ENCODE peak calls at places on chromosomes 6 and 20, in ten cellular contexts. One of them, this sample, is unnamed. For H3K4me1, the result is how much of the 10 kb centered on the place peaks cover.

GRCh38 chr6:104705095-104705707 is 154.5 kb downstream of the HACE1 start:
- DNase-seq in body of pancreas: peak
- DNase-seq in left ventricle myocardium inferior: peak
- DNase-seq in neuronal stem cell: no peak
- DNase-seq in right lobe of liver: no peak
- DNase-seq in ovary: no peak
- DNase-seq in A549: no peak
- DNase-seq in lung: no peak
- DNase-seq in H1: no peak
- DNase-seq in kidney: no peak
- DNase-seq in this sample: no peak

GRCh38 chr20:52060794-52061714 is 130.5 kb downstream of the ZFP64 start:
- DNase-seq in body of pancreas: peak
- DNase-seq in left ventricle myocardium inferior: no peak
- DNase-seq in neuronal stem cell: peak
- DNase-seq in right lobe of liver: no peak
- DNase-seq in ovary: no peak
- DNase-seq in A549: peak
- DNase-seq in lung: no peak
- DNase-seq in H1: no peak
- DNase-seq in kidney: no peak
- DNase-seq in this sample: no peak

GRCh38 chr20:43516251-43516824 is 8.8 kb downstream of the L3MBTL1 start:
- DNase-seq in body of pancreas: no peak
- DNase-seq in left ventricle myocardium inferior: no peak
- DNase-seq in neuronal stem cell: no peak
- DNase-seq in right lobe of liver: no peak
- DNase-seq in ovary: no peak
- DNase-seq in A549: no peak
- DNase-seq in lung: no peak
- DNase-seq in H1: no peak
- DNase-seq in kidney: no peak
- DNase-seq in this sample: no peak

GRCh38 chr6:16361121-16361520 is 122.7 kb downstream of the GMPR start:
- DNase-seq in body of pancreas: no peak
- DNase-seq in left ventricle myocardium inferior: no peak
- DNase-seq in neuronal stem cell: no peak
- DNase-seq in right lobe of liver: no peak
- DNase-seq in ovary: no peak
- DNase-seq in A549: no peak
- DNase-seq in lung: no peak
- DNase-seq in H1: no peak
- DNase-seq in kidney: no peak
- DNase-seq in this sample: no peak

GRCh38 chr6:153301602-153302001 is 170.5 kb upstream of the RGS17 start:
- DNase-seq in body of pancreas: no peak
- DNase-seq in left ventricle myocardium inferior: no peak
- DNase-seq in neuronal stem cell: no peak
- DNase-seq in right lobe of liver: no peak
- DNase-seq in ovary: no peak
- DNase-seq in A549: no peak
- DNase-seq in lung: no peak
- DNase-seq in H1: no peak
- DNase-seq in kidney: no peak
- DNase-seq in this sample: no peak

GRCh38 chr6:161101517-161101916 is 109.9 kb downstream of the MAP3K4 start:
- DNase-seq in body of pancreas: no peak
- DNase-seq in left ventricle myocardium inferior: no peak
- DNase-seq in neuronal stem cell: peak
- DNase-seq in right lobe of liver: no peak
- DNase-seq in ovary: no peak
- DNase-seq in A549: no peak
- DNase-seq in lung: no peak
- DNase-seq in H1: no peak
- DNase-seq in kidney: no peak
- DNase-seq in this sample: no peak

GRCh38 chr6:44001318-44001868 is 125.9 kb downstream of the MRPL14 start:
- DNase-seq in body of pancreas: no peak
- DNase-seq in left ventricle myocardium inferior: no peak
- DNase-seq in neuronal stem cell: no peak
- DNase-seq in right lobe of liver: no peak
- DNase-seq in ovary: no peak
- DNase-seq in A549: peak
- DNase-seq in lung: peak
- DNase-seq in H1: peak
- DNase-seq in kidney: peak
- DNase-seq in this sample: no peak

GRCh38 chr6:66508433-66508832 is 801.4 kb upstream of the EYS start:
- DNase-seq in body of pancreas: no peak
- DNase-seq in left ventricle myocardium inferior: no peak
- DNase-seq in neuronal stem cell: no peak
- DNase-seq in right lobe of liver: no peak
- DNase-seq in ovary: no peak
- DNase-seq in A549: no peak
- DNase-seq in lung: no peak
- DNase-seq in H1: no peak
- DNase-seq in kidney: no peak
- DNase-seq in this sample: no peak

GRCh38 chr6:3748208-3748701 is 3.3 kb downstream of the PXDC1 start:
- DNase-seq in body of pancreas: peak
- DNase-seq in left ventricle myocardium inferior: peak
- DNase-seq in neuronal stem cell: peak
- DNase-seq in right lobe of liver: peak
- DNase-seq in ovary: no peak
- DNase-seq in A549: peak
- DNase-seq in lung: peak
- DNase-seq in H1: no peak
- DNase-seq in kidney: peak
- DNase-seq in this sample: no peak

GRCh38 chr6:109006818-109007217 is 87.8 kb downstream of the SESN1 start:
- DNase-seq in body of pancreas: no peak
- DNase-seq in left ventricle myocardium inferior: no peak
- DNase-seq in neuronal stem cell: no peak
- DNase-seq in right lobe of liver: no peak
- DNase-seq in ovary: no peak
- DNase-seq in A549: no peak
- DNase-seq in lung: no peak
- DNase-seq in H1: no peak
- DNase-seq in kidney: no peak
- DNase-seq in this sample: no peak
- H3K4me3 ChIP-seq in body of pancreas: no peak
- H3K4me3 ChIP-seq in left ventricle myocardium inferior: peak
- H3K4me3 ChIP-seq in neuronal stem cell: no peak
- H3K4me3 ChIP-seq in right lobe of liver: no peak
- H3K4me3 ChIP-seq in ovary: no peak
- H3K4me3 ChIP-seq in A549: no peak
- H3K4me3 ChIP-seq in lung: no peak
- H3K4me3 ChIP-seq in H1: peak
- H3K4me3 ChIP-seq in kidney: no peak
- H3K4me3 ChIP-seq in this sample: no peak

GRCh38 chr20:54922636-54923035 is 447.2 kb downstream of the DOK5 start:
- DNase-seq in body of pancreas: no peak
- DNase-seq in left ventricle myocardium inferior: no peak
- DNase-seq in neuronal stem cell: no peak
- DNase-seq in right lobe of liver: no peak
- DNase-seq in ovary: no peak
- DNase-seq in A549: no peak
- DNase-seq in lung: no peak
- DNase-seq in H1: no peak
- DNase-seq in kidney: no peak
- DNase-seq in this sample: no peak
- H3K4me1 ChIP-seq in body of pancreas: under half
- H3K4me1 ChIP-seq in left ventricle myocardium inferior: under half
- H3K4me1 ChIP-seq in neuronal stem cell: under half
- H3K4me1 ChIP-seq in right lobe of liver: under half
- H3K4me1 ChIP-seq in ovary: under half
- H3K4me1 ChIP-seq in A549: under half
- H3K4me1 ChIP-seq in lung: under half
- H3K4me1 ChIP-seq in H1: under half
- H3K4me1 ChIP-seq in kidney: under half
- H3K4me1 ChIP-seq in this sample: under half

DNA sequence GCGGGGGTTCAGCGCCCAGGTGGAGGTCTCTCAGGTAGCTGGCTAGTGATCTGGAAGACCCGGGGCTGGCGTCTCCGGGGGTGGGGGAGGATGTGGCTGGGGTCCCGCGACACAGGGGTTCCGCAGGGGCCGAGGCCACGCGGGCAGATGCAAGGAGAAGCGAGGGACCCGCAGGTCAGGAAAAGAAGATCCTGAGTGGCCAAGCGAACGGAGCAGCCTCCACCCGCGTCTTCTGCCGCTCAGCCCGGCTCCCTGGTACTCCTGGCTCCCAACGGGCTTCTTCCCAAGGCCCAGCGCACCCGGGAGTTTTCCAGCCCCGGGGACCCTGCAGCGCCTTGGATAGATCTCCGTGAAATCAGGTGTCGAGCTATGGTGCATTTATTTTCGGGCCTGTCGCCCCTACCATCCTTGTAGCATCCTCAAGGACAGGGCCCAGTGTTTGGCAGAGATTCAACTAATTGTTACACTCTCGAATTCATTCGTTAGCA is 674 bp upstream of the CHD6 start:
- DNase-seq in body of pancreas: no peak
- DNase-seq in left ventricle myocardium inferior: no peak
- DNase-seq in neuronal stem cell: no peak
- DNase-seq in right lobe of liver: no peak
- DNase-seq in ovary: no peak
- DNase-seq in A549: peak
- DNase-seq in lung: no peak
- DNase-seq in H1: no peak
- DNase-seq in kidney: no peak
- DNase-seq in this sample: no peak
- H3K4me3 ChIP-seq in body of pancreas: peak
- H3K4me3 ChIP-seq in left ventricle myocardium inferior: peak
- H3K4me3 ChIP-seq in neuronal stem cell: peak
- H3K4me3 ChIP-seq in right lobe of liver: peak
- H3K4me3 ChIP-seq in ovary: peak
- H3K4me3 ChIP-seq in A549: peak
- H3K4me3 ChIP-seq in lung: peak
- H3K4me3 ChIP-seq in H1: peak
- H3K4me3 ChIP-seq in kidney: peak
- H3K4me3 ChIP-seq in this sample: peak

DNA sequence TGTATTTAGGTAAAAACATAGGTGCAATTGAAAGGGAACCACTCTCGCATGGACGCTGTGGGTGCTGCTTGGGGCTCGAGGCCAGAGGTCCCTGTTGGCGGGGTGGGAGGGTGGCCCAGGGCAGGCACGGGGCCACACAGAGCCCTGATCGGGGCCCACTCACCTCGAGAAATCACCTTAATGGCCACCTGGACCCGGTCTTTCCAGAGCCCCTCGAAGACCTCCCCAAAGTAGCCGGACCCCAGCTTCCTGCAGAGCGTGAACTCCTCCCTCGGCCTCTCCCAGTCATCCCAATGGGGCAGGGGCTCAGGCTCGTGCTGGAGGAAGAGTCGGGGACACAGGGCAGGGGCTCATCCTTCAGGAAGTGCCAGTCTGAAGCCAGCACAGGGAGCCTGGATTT is 3.8 kb downstream of the PTK6 start:
- DNase-seq in body of pancreas: no peak
- DNase-seq in left ventricle myocardium inferior: no peak
- DNase-seq in neuronal stem cell: no peak
- DNase-seq in right lobe of liver: no peak
- DNase-seq in ovary: peak
- DNase-seq in A549: no peak
- DNase-seq in lung: no peak
- DNase-seq in H1: no peak
- DNase-seq in kidney: no peak
- DNase-seq in this sample: peak
- H3K4me1 ChIP-seq in body of pancreas: under half
- H3K4me1 ChIP-seq in left ventricle myocardium inferior: under half
- H3K4me1 ChIP-seq in neuronal stem cell: under half
- H3K4me1 ChIP-seq in right lobe of liver: under half
- H3K4me1 ChIP-seq in ovary: under half
- H3K4me1 ChIP-seq in A549: under half
- H3K4me1 ChIP-seq in lung: under half
- H3K4me1 ChIP-seq in H1: under half
- H3K4me1 ChIP-seq in kidney: under half
- H3K4me1 ChIP-seq in this sample: under half

DNA sequence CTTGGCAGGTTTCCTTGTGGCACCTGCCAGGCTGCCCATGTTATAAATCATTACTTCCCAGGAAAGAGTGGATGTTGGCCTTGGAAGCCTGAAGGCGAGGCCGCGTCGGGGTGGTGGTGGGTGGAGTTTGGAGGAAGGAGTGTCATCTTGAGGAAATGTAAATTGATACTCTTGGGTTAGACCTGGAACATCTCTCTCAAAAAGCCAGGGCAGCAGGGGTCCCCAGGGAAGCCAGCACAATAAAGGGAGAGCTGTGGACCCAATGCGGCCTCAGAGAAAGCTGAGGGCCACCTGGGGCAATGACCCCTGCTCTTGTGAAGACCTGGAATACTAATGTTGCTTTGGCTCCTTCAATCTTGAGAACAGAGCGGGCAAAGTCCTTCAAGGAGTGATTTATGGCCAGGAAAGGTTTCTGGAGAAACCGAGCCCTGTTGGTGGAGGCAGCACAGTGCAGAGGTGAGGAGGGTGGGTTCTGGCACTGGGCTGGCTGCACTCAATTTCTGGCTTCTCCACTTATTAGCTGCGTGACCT is 26.3 kb upstream of the TRAF3IP2 start:
- DNase-seq in body of pancreas: peak
- DNase-seq in left ventricle myocardium inferior: no peak
- DNase-seq in neuronal stem cell: no peak
- DNase-seq in right lobe of liver: no peak
- DNase-seq in ovary: no peak
- DNase-seq in A549: no peak
- DNase-seq in lung: no peak
- DNase-seq in H1: no peak
- DNase-seq in kidney: no peak
- DNase-seq in this sample: no peak
- H3K4me3 ChIP-seq in body of pancreas: no peak
- H3K4me3 ChIP-seq in left ventricle myocardium inferior: no peak
- H3K4me3 ChIP-seq in neuronal stem cell: no peak
- H3K4me3 ChIP-seq in right lobe of liver: no peak
- H3K4me3 ChIP-seq in ovary: no peak
- H3K4me3 ChIP-seq in A549: no peak
- H3K4me3 ChIP-seq in lung: no peak
- H3K4me3 ChIP-seq in H1: no peak
- H3K4me3 ChIP-seq in kidney: no peak
- H3K4me3 ChIP-seq in this sample: no peak

DNA sequence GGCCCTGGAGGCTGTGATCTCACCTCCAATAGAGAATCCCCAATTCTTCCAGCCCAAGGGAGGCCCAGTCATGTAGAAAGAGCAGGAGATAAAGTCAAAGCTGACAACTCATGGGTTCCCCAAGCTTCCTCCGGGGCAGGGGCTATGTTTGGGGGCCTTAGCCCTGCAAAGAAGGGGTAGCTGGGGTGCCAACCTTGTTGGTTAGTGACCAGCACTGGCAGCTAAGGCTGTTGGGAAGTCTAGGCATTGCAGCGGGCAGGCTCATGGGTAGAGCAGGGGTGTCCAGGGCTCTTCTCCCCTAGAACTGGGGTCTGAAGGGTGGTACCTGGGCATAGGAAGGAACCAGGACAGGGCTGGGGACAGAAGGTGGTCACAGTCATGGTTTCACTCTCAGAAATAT is 36.4 kb downstream of the TGM2 start:
- DNase-seq in body of pancreas: no peak
- DNase-seq in left ventricle myocardium inferior: no peak
- DNase-seq in neuronal stem cell: no peak
- DNase-seq in right lobe of liver: no peak
- DNase-seq in ovary: no peak
- DNase-seq in A549: no peak
- DNase-seq in lung: no peak
- DNase-seq in H1: no peak
- DNase-seq in kidney: peak
- DNase-seq in this sample: peak
- H3K4me1 ChIP-seq in body of pancreas: under half
- H3K4me1 ChIP-seq in left ventricle myocardium inferior: half or more
- H3K4me1 ChIP-seq in neuronal stem cell: under half
- H3K4me1 ChIP-seq in right lobe of liver: under half
- H3K4me1 ChIP-seq in ovary: under half
- H3K4me1 ChIP-seq in A549: under half
- H3K4me1 ChIP-seq in lung: under half
- H3K4me1 ChIP-seq in H1: under half
- H3K4me1 ChIP-seq in kidney: under half
- H3K4me1 ChIP-seq in this sample: under half